ENCODE peak calls at places on chromosomes 4 and X, in nine cellular contexts. H, C, M, W, K, Q, T, X and I are unnamed samples.

GRCh38 chr4:15398732-15399131 is 29.1 kb upstream of the C1QTNF7 start:
- DNase-seq in H (no peak), C (no peak), M (no peak), W (no peak), K (no peak), Q (no peak), T (no peak), X (no peak), I (no peak)

GRCh38 chrX:107429090-107429489 is 20.4 kb upstream of the FRMPD3 start:
- DNase-seq in H (no peak), C (no peak), M (no peak), W (no peak), K (peak), Q (peak), T (peak), X (no peak), I (no peak)

GRCh38 chrX:20829665-20830481 is 544.3 kb upstream of the CNKSR2 start:
- DNase-seq in H (no peak), C (no peak), M (no peak), W (no peak), K (no peak), Q (no peak), T (no peak), X (no peak), I (no peak)

GRCh38 chr4:117385531-117385930 is 300.2 kb upstream of the TRAM1L1 start:
- DNase-seq in H (no peak), C (no peak), M (no peak), W (no peak), K (no peak), Q (no peak), T (no peak), X (no peak), I (no peak)

GRCh38 chr4:102616661-102617060 is 115.5 kb downstream of the NFKB1 start:
- DNase-seq in H (no peak), C (no peak), M (peak), W (no peak), K (no peak), Q (no peak), T (no peak), X (no peak), I (no peak)

GRCh38 chr4:84952004-84952403 is 14.5 kb downstream of the WDFY3 start:
- DNase-seq in H (no peak), C (no peak), M (no peak), W (no peak), K (peak), Q (peak), T (no peak), X (no peak), I (no peak)

GRCh38 chr4:187283306-187283705 is 559.6 kb upstream of the FAT1 start:
- DNase-seq in H (no peak), C (no peak), M (no peak), W (no peak), K (peak), Q (no peak), T (no peak), X (no peak), I (no peak)

GRCh38 chr4:98232202-98232601 is 29.0 kb upstream of the RAP1GDS1 start:
- DNase-seq in H (no peak), C (no peak), M (no peak), W (no peak), K (no peak), Q (no peak), T (no peak), X (no peak), I (no peak)

GRCh38 chr4:39834269-39834668 is 136.3 kb downstream of the UBE2K start:
- DNase-seq in H (no peak), C (no peak), M (no peak), W (no peak), K (no peak), Q (no peak), T (no peak), X (no peak), I (no peak)

GRCh38 chr4:7785017-7785416 is 154.6 kb downstream of the AFAP1 start:
- DNase-seq in H (no peak), C (no peak), M (no peak), W (no peak), K (no peak), Q (no peak), T (no peak), X (no peak), I (no peak)

GRCh38 chr4:88610771-88611170 is 18.5 kb downstream of the HERC3 start:
- DNase-seq in H (no peak), C (no peak), M (no peak), W (peak), K (no peak), Q (no peak), T (no peak), X (no peak), I (no peak)

GRCh38 chr4:89275587-89275986 is 32.0 kb downstream of the GPRIN3 start:
- DNase-seq in H (no peak), C (no peak), M (peak), W (no peak), K (no peak), Q (no peak), T (no peak), X (no peak), I (no peak)

GRCh38 chrX:12719837-12720236 is 71.4 kb upstream of the PRPS2 start:
- DNase-seq in H (no peak), C (no peak), M (no peak), W (no peak), K (no peak), Q (no peak), T (no peak), X (no peak), I (no peak)

GRCh38 chr4:153222790-153223417 is 18.7 kb downstream of the TRIM2 start:
- DNase-seq in H (peak), C (peak), M (no peak), W (peak), K (no peak), Q (no peak), T (peak), X (no peak), I (no peak)

GRCh38 chr4:116788723-116789122 is 296.7 kb downstream of the TRAM1L1 start:
- DNase-seq in H (no peak), C (no peak), M (no peak), W (no peak), K (no peak), Q (no peak), T (no peak), X (no peak), I (no peak)

GRCh38 chr4:149102765-149103164 is 660.6 kb upstream of the NR3C2 start:
- DNase-seq in H (no peak), C (no peak), M (no peak), W (no peak), K (no peak), Q (no peak), T (no peak), X (no peak), I (no peak)

GRCh38 chr4:113821851-113822250 is 60.3 kb upstream of the CAMK2D start:
- DNase-seq in H (no peak), C (no peak), M (no peak), W (no peak), K (no peak), Q (no peak), T (no peak), X (no peak), I (no peak)

GRCh38 chr4:150173854-150174398 is 95.7 kb downstream of the DCLK2 start:
- DNase-seq in H (no peak), C (no peak), M (no peak), W (peak), K (no peak), Q (no peak), T (peak), X (no peak), I (no peak)